ENCODE peak calls at places on chromosomes 12 and 14, in five cellular contexts. One of them, this sample, is unnamed.

GRCh38 chr12:56687225-56688128 is 607 bp downstream of the PTGES3 start:
- DNase-seq in RPMI7951: no peak
- DNase-seq in lung: peak; percentile 81
- DNase-seq in lower leg skin: peak; percentile 70
- DNase-seq in Calu3: peak; percentile 46
- DNase-seq in this sample: peak; percentile 48

GRCh38 chr14:91509878-91510170 is 286 bp downstream of the PPP4R3A start:
- DNase-seq in Calu3: no peak
- DNase-seq in lung: no peak
- DNase-seq in RPMI7951: no peak
- DNase-seq in lower leg skin: no peak
- DNase-seq in this sample: no peak

GRCh38 chr12:127416796-127417195 is 850.2 kb upstream of the TMEM132C start:
- DNase-seq in RPMI7951: peak; percentile 72
- DNase-seq in lower leg skin: no peak
- DNase-seq in Calu3: no peak
- DNase-seq in lung: no peak
- DNase-seq in this sample: no peak

GRCh38 chr12:132955094-132955932 is 793 bp downstream of the ZNF605 start:
- DNase-seq in lung: peak; percentile 35
- DNase-seq in RPMI7951: peak; percentile 40
- DNase-seq in lower leg skin: no peak
- DNase-seq in Calu3: peak; percentile 55
- DNase-seq in this sample: peak; percentile 85

GRCh38 chr14:101557321-101557695 is 4.0 kb upstream of the DIO3 start:
- DNase-seq in Calu3: no peak
- DNase-seq in lower leg skin: no peak
- DNase-seq in RPMI7951: no peak
- DNase-seq in lung: no peak
- DNase-seq in this sample: no peak

GRCh38 chr12:89951050-89951693 is 242.5 kb upstream of the ATP2B1 start:
- DNase-seq in lung: no peak
- DNase-seq in Calu3: peak; percentile 50
- DNase-seq in lower leg skin: no peak
- DNase-seq in RPMI7951: peak; percentile 95
- DNase-seq in this sample: peak; percentile 36

GRCh38 chr12:79638490-79638889 is 52.3 kb downstream of the PAWR start:
- DNase-seq in RPMI7951: no peak
- DNase-seq in lower leg skin: no peak
- DNase-seq in Calu3: no peak
- DNase-seq in lung: no peak
- DNase-seq in this sample: no peak

GRCh38 chr14:97975960-97976359 is 1178.8 kb downstream of the VRK1 start:
- DNase-seq in Calu3: no peak
- DNase-seq in RPMI7951: no peak
- DNase-seq in lung: no peak
- DNase-seq in lower leg skin: no peak
- DNase-seq in this sample: no peak

GRCh38 chr14:37143500-37143874 is 28.9 kb downstream of the SLC25A21 start:
- DNase-seq in Calu3: no peak
- DNase-seq in lung: no peak
- DNase-seq in lower leg skin: no peak
- DNase-seq in RPMI7951: no peak
- DNase-seq in this sample: no peak

GRCh38 chr14:32078030-32078793 is 1.1 kb downstream of the ARHGAP5 start:
- DNase-seq in RPMI7951: peak; percentile 42
- DNase-seq in Calu3: no peak
- DNase-seq in lung: peak; percentile 41
- DNase-seq in lower leg skin: peak; percentile 43
- DNase-seq in this sample: peak; percentile 51

GRCh38 chr12:88469136-88469535 is 111.1 kb downstream of the KITLG start:
- DNase-seq in lung: no peak
- DNase-seq in lower leg skin: no peak
- DNase-seq in RPMI7951: no peak
- DNase-seq in Calu3: no peak
- DNase-seq in this sample: no peak

GRCh38 chr12:71193041-71193440 is 35.2 kb upstream of the TSPAN8 start:
- DNase-seq in lower leg skin: no peak
- DNase-seq in Calu3: no peak
- DNase-seq in lung: no peak
- DNase-seq in RPMI7951: no peak
- DNase-seq in this sample: no peak

This sample was measured in fibroblast of villous mesenchyme.